ENCODE peak calls at places on chromosomes 11 and 22, in nine cellular contexts. W is left ventricle myocardium inferior; A is spleen; I is PC-3; M is effector memory CD4-positive, alpha-beta T cell; B is K562; D is esophagus squamous epithelium; S is fibroblast of lung; L is lower lobe of right lung. P is an unnamed sample.

GRCh38 chr22:31630331-31631329 is 31.4 kb downstream of the PISD start:
- DNase-seq in I (peak; percentile 71), M (peak; percentile 81), A (peak; percentile 98), S (peak; percentile 72), B (peak; percentile 90), D (peak; percentile 75), L (peak; percentile 93), W (peak; percentile 82), P (no peak)

GRCh38 chr22:31151872-31152271 is 8.1 kb upstream of the RNF185 start:
- DNase-seq in S (no peak), W (no peak), M (no peak), I (no peak), A (no peak), D (no peak), B (no peak), L (no peak), P (no peak)

GRCh38 chr11:102318469-102318868 is 1.2 kb downstream of the BIRC3 start:
- DNase-seq in A (peak; percentile 69), I (peak; percentile 46), M (peak; percentile 55), D (no peak), B (no peak), S (no peak), W (no peak), L (no peak), P (no peak)

GRCh38 chr11:4957396-4957795 is 1.9 kb upstream of the OR51A2 start:
- DNase-seq in A (no peak), S (no peak), I (no peak), B (no peak), M (no peak), D (no peak), L (no peak), W (no peak), P (no peak)

GRCh38 chr11:96294289-96294688 is 48.7 kb downstream of the MAML2 start:
- DNase-seq in W (no peak), S (no peak), L (no peak), B (no peak), D (no peak), A (no peak), M (no peak), I (no peak), P (no peak)

GRCh38 chr11:69130586-69131566 is 24.9 kb upstream of the SMIM38 start:
- DNase-seq in L (no peak), S (no peak), B (no peak), D (no peak), A (peak; percentile 40), M (no peak), W (peak; percentile 46), I (no peak), P (no peak)

GRCh38 chr22:47203554-47203991 is 441.1 kb downstream of the TBC1D22A start:
- DNase-seq in I (no peak), S (no peak), D (no peak), B (no peak), L (no peak), A (peak; percentile 64), W (no peak), M (no peak), P (no peak)

GRCh38 chr22:29073618-29074275 is 912 bp downstream of the KREMEN1 start:
- DNase-seq in B (peak; percentile 43), M (no peak), A (peak; percentile 87), W (peak; percentile 53), S (peak; percentile 17), L (peak; percentile 64), D (no peak), I (no peak), P (no peak)

GRCh38 chr22:41288245-41288946 is 2.4 kb upstream of the RANGAP1 start:
- DNase-seq in D (no peak), L (no peak), M (no peak), W (no peak), I (peak; percentile 87), B (no peak), A (no peak), S (peak; percentile 57), P (no peak)

GRCh38 chr11:119192111-119192510 is 6.8 kb downstream of the NHERF4 start:
- DNase-seq in W (no peak), B (no peak), M (no peak), D (no peak), S (no peak), I (no peak), L (peak; percentile 32), A (peak; percentile 43), P (no peak)

GRCh38 chr11:128334311-128335044 is 252.9 kb downstream of the ETS1 start:
- DNase-seq in D (no peak), S (no peak), A (peak; percentile 87), I (peak; percentile 96), W (peak; percentile 53), L (peak; percentile 52), M (no peak), B (no peak), P (no peak)

GRCh38 chr11:62025429-62026105 is 58.1 kb upstream of the FTH1 start:
- DNase-seq in B (peak; percentile 83), I (peak; percentile 92), A (peak; percentile 87), S (peak; percentile 99), W (peak; percentile 48), M (peak; percentile 86), L (peak; percentile 84), D (peak; percentile 31), P (no peak)

GRCh38 chr11:62034045-62034355 is 66.6 kb upstream of the FTH1 start:
- DNase-seq in I (no peak), B (no peak), D (no peak), S (no peak), M (no peak), A (no peak), W (no peak), L (no peak), P (no peak)

GRCh38 chr11:62033191-62034044 is 66.0 kb upstream of the FTH1 start:
- DNase-seq in M (no peak), S (no peak), W (no peak), A (no peak), I (peak; percentile 93), D (no peak), B (peak; percentile 30), L (no peak), P (no peak)

GRCh38 chr11:62026739-62027138 is 59.3 kb upstream of the FTH1 start:
- DNase-seq in B (no peak), M (no peak), A (no peak), I (no peak), S (no peak), L (no peak), W (no peak), D (no peak), P (no peak)

DNA sequence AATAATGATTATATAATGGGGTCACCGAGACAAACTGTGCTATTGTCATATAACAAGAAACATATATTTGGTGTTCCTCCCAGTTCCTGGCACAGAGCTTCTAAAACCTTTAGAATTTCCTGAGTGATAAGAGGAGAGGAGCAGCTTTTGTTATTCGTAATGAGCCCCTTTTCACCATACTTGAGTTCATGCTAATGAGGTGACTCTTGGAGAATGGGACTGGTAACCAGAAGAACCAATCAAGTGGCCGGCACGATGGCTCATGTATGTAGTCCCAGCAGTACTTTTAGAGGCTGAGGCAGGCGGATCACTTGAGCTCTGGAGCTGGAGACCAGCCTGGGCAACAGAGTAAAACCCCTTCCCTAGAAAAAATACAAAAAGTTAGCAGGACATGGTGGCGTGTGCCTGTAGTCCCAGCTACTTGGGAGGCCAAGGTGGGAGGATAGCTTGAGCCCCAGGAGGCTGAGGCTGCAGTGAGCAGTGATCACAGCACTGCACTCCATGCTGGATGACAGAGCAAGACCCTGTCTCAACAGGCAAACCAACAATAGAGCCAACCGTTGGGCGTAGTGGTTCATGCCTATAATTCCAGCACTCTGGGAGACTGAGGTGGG is 62.7 kb upstream of the FTH1 start:
- DNase-seq in M (no peak), W (no peak), S (no peak), I (no peak), B (no peak), A (no peak), D (no peak), L (no peak), P (peak; percentile 50)
- H3K9me3 ChIP-seq in M (no peaks in the 10 kb centered on the region), W (peaks cover 20% of the 10 kb centered on the region), S (no peaks in the 10 kb centered on the region), I (peaks cover 4% of the 10 kb centered on the region), B (no peaks in the 10 kb centered on the region), A (no peaks in the 10 kb centered on the region), D (no peaks in the 10 kb centered on the region), L (no peaks in the 10 kb centered on the region), P (no peaks in the 10 kb centered on the region)

GRCh38 chr11:107957109-107957588 is 28.9 kb downstream of the RAB39A start:
- DNase-seq in S (no peak), I (no peak), A (no peak), W (no peak), B (no peak), L (no peak), M (no peak), D (no peak), P (no peak)
- H3K4me3 ChIP-seq in S (no peak overlapping the region), I (no peak overlapping the region), A (no peak overlapping the region), W (no peak overlapping the region), B (no peak overlapping the region), L (no peak overlapping the region), M (no peak overlapping the region), D (no peak overlapping the region), P (no peak overlapping the region)

GRCh38 chr11:9529333-9529648 is 44.2 kb upstream of the WEE1 start:
- DNase-seq in A (no peak), S (peak; percentile 37), L (peak; percentile 49), I (no peak), W (peak; percentile 26), B (peak; percentile 49), M (no peak), D (no peak), P (no peak)
- H3K27ac ChIP-seq in A (no peak overlapping the region), S (no peak overlapping the region), L (no peak overlapping the region), I (peak overlapping the region; percentile 4), W (peak overlapping the region; percentile 42), B (peak overlapping the region; percentile 80), M (no peak overlapping the region), D (peak overlapping the region; percentile 41), P (no peak overlapping the region)

GRCh38 chr22:49164773-49165320 is 662.8 kb downstream of the BRD1 start:
- DNase-seq in B (no peak), D (no peak), L (no peak), A (no peak), S (no peak), I (no peak), M (no peak), W (no peak), P (no peak)
- H3K9me3 ChIP-seq in B (no peaks in the 10 kb centered on the region), D (no peaks in the 10 kb centered on the region), L (no peaks in the 10 kb centered on the region), A (no peaks in the 10 kb centered on the region), S (no peaks in the 10 kb centered on the region), I (no peaks in the 10 kb centered on the region), M (no peaks in the 10 kb centered on the region), W (no peaks in the 10 kb centered on the region), P (peaks cover 28% of the 10 kb centered on the region)

DNA sequence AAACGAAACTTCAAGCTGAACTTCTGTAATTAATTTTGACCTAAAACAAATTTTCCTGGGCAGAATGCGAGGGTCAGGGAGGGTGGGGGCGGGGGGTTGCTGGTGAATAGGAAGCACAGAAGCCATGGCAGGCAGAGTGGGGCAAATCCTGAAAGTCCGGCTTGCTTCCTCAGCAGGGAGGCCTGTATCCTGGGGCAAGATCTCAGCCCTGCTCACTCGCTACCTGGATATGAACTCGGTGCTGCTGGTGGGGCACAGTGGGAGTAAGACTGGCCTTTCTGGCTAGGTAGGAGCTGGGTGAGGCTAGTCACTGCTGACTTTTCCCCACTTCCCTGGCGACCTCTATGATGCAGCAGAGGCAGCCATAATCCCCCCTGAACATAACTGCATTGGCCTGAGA is 168.9 kb upstream of the CHORDC1 start:
- DNase-seq in B (no peak), D (no peak), M (no peak), A (no peak), W (no peak), L (no peak), S (no peak), I (no peak), P (no peak)
- H3K4me3 ChIP-seq in B (no peak overlapping the region), D (no peak overlapping the region), M (no peak overlapping the region), A (no peak overlapping the region), W (no peak overlapping the region), L (no peak overlapping the region), S (no peak overlapping the region), I (no peak overlapping the region), P (no peak overlapping the region)